ENCODE peak calls at places on chromosomes 13 and 19, in five cellular contexts. A, Q, F, C and O are unnamed samples.

GRCh38 chr19:7980635-7981121 is 24.8 kb downstream of the ELAVL1 start:
- DNase-seq in F (no peak), A (no peak), Q (no peak), C (no peak), O (no peak)

GRCh38 chr19:50257141-50257540 is 53.7 kb downstream of the MYH14 start:
- DNase-seq in Q (no peak), A (no peak), F (no peak), C (no peak), O (no peak)

GRCh38 chr19:30060872-30061556 is 119.0 kb downstream of the URI1 start:
- DNase-seq in C (no peak), A (no peak), Q (no peak), F (no peak), O (no peak)

GRCh38 chr13:50124536-50125305 is 109.5 kb downstream of the KCNRG start:
- DNase-seq in Q (peak; percentile 58), A (peak; percentile 70), F (peak; percentile 74), C (peak; percentile 93), O (peak; percentile 72)

GRCh38 chr13:26721251-26721939 is 39.2 kb downstream of the GPR12 start:
- DNase-seq in F (no peak), A (peak; percentile 10), C (no peak), Q (no peak), O (no peak)

GRCh38 chr13:101919541-101920306 is 467.2 kb downstream of the ITGBL1 start:
- DNase-seq in C (no peak), Q (peak; percentile 62), A (peak; percentile 60), F (peak; percentile 88), O (peak; percentile 57)

GRCh38 chr13:110388141-110388943 is 81.3 kb downstream of the COL4A2 start:
- DNase-seq in F (peak; percentile 40), C (no peak), Q (no peak), A (peak; percentile 78), O (no peak)

GRCh38 chr19:47700934-47701716 is 12.1 kb upstream of the EHD2 start:
- DNase-seq in F (no peak), A (no peak), C (no peak), Q (no peak), O (no peak)

GRCh38 chr13:44474122-44474910 is 100.7 kb downstream of the SERP2 start:
- DNase-seq in Q (no peak), F (no peak), A (peak; percentile 22), C (no peak), O (no peak)

GRCh38 chr19:42512743-42513304 is 15.5 kb downstream of the CEACAM1 start:
- DNase-seq in Q (no peak), C (no peak), F (no peak), A (no peak), O (no peak)

GRCh38 chr13:44231786-44232516 is 141.7 kb upstream of the SERP2 start:
- DNase-seq in C (peak; percentile 52), A (peak; percentile 98), Q (no peak), F (no peak), O (no peak)

DNA sequence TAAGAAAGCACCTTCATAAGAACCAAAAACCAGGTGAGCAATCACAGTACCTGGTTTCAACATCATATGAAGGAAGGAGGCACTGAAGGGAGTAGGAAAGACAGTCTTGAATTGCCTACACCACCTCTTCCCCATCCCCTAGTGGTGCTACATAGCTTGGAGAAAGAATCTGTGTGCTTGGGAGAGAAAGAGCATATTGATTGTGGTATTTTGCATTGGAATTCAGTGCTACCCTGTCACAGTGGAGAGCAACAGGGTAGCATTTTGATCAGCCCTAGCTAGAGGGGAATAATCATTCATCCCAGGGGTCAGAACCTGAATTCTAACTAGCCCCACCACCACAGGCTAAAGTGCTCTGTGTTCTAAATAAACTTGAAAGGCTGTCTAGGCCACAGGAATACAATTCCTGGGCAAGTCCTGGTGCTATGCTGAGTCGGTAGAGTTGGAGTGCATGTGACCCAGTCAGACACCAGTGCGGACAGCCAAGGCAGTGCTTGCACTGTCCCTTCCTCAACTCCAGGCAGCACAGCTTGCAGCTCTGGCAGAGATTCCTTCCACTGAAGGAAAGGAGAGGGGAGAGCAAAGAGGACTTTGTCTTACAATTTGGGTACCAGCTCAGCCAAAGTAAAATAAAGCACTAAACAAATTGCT is 158.8 kb downstream of the VWA8 start:
- DNase-seq in Q (no peak), C (no peak), F (no peak), A (no peak), O (no peak)
- TF ChIP-seq CTCF in Q (no peak), C (no peak), F (no peak), A (no peak), O (no peak)

GRCh38 chr13:49098771-49099512 is 121.2 kb upstream of the MLNR start:
- DNase-seq in A (peak; percentile 23), F (no peak), C (no peak), Q (no peak), O (no peak)

GRCh38 chr13:49098198-49098597 is 121.9 kb upstream of the MLNR start:
- DNase-seq in F (no peak), Q (no peak), A (peak; percentile 92), C (no peak), O (no peak)

GRCh38 chr13:49099513-49099877 is 120.6 kb upstream of the MLNR start:
- DNase-seq in C (no peak), A (no peak), Q (no peak), F (no peak), O (no peak)

GRCh38 chr13:49100637-49101570 is 119.2 kb upstream of the MLNR start:
- DNase-seq in A (no peak), F (no peak), Q (no peak), C (no peak), O (no peak)

DNA sequence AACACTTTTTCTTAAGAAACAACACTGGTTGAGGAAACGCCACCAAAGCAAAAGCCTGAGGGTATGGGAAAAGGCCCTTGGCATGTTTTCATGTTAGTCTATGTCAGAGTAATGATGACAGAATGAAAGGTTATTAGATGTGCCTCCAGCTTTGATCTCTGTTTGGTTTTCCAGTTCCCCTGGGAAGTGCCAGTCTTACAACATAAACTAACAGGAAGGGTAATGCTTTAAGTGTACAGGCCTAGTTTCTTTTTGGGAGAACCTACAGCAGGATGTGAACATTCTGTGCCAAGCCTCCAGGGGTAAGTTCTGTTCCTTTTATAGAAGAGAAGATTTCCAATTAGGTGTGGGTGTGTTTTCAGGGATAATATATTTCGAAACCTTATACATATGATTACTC is 121.7 kb downstream of the FNDC3A start:
- DNase-seq in C (no peak), Q (no peak), F (no peak), A (peak; percentile 69), O (no peak)
- TF ChIP-seq CTCF in C (no peak), Q (no peak), F (no peak), A (no peak), O (no peak)

DNA sequence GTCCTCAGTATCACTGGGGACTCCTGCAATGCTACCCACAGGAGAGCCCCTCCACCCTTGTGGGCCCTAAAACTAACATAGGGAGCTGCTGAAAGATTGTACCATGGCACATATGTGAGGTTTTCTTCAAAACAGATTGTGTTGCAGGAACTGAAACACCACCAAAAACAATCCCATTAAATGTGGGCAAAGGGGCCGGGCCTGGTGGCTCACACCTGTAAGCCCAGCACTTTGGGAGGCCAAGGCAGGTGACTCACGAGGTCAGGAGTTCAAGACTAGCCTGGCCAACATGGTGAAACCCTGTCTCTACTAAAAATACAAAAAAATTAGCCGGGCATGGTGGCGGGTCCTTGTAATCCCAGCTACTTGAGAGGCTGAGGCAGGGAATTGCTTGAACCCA is 34.7 kb downstream of the SCGB2B2 start:
- DNase-seq in F (no peak), C (no peak), Q (no peak), A (no peak), O (no peak)
- TF ChIP-seq CTCF in F (no peak), C (no peak), Q (no peak), A (no peak), O (no peak)

GRCh38 chr13:80259159-80259558 is 81.8 kb downstream of the SPRY2 start:
- DNase-seq in Q (no peak), F (no peak), C (no peak), A (no peak), O (no peak)
- TF ChIP-seq CTCF in Q (no peak), F (no peak), C (no peak), A (no peak), O (no peak)

GRCh38 chr19:54439174-54439851 is 9.7 kb upstream of the LENG8 start:
- DNase-seq in A (peak; percentile 50), F (peak; percentile 63), C (peak; percentile 30), Q (no peak), O (peak; percentile 59)
- TF ChIP-seq CTCF in A (peak; percentile 71), F (peak; percentile 46), C (peak; percentile 47), Q (peak; percentile 61), O (peak; percentile 60)

GRCh38 chr19:23686622-23687423 is at the start of gene ZNF675:
- DNase-seq in Q (peak; percentile 74), A (peak; percentile 91), F (peak; percentile 86), C (peak; percentile 92), O (peak; percentile 76)
- TF ChIP-seq CTCF in Q (no peak), A (peak; percentile 7), F (no peak), C (no peak), O (peak; percentile 33)

DNA sequence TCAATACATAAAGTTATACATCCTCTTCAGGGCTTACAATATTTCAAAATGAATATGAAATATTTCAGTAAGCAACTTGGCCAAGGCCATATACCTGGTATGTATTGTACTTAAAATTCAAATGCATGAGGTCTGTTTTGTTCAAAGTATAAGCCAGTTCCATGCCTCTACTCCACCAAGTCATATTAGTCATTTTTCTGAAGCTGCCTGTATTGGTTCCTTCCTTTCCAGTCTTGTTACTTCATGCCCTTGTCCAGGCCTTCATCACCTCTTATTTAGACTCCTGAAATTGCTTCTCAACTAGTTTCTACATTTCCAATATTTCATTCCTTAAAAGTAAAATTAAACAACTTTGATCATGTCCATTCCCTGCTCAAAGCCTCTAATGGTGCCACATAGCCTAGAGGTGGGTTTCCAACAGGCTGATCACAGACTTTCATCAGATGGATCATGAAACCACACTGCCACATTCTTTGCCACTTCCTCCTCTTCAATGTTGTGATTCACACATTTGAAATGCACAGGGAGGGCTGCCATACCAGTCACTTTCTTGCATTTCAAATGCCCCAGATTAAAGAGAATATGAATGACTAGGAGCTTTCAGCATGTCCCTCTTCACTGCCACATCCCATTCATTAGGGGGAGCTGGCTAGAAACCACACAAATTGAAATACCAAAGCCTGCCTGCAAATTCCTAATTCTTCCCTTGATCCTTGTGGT is 424.1 kb upstream of the DACH1 start:
- DNase-seq in Q (no peak), F (no peak), A (peak; percentile 85), C (no peak), O (no peak)
- TF ChIP-seq CTCF in Q (no peak), F (no peak), A (peak; percentile 15), C (no peak), O (no peak)

GRCh38 chr13:32407854-32408253 is 20.1 kb downstream of the N4BP2L1 start:
- DNase-seq in Q (no peak), C (no peak), F (no peak), A (no peak), O (no peak)
- TF ChIP-seq CTCF in Q (no peak), C (no peak), F (no peak), A (no peak), O (no peak)